ENCODE peak calls at places on chromosome 10, in ten cellular contexts. W is NCI-H748 treated with DMSO at 0.1 percent for 48 hours; M is H1; D is HuH-7; V is Calu3; S is activated gamma-delta T cell treated with Interleukin-2 at 50 U/mL for 16 hours; O is ELR; E is colonic mucosa; J is stimulated activated CD4-positive, alpha-beta T cell treated with anti-CD3 and anti-CD28 coated beads, Interleukin-4, amount 100 ng/mL, for 4 hours; Y is transverse colon. B is an unnamed sample.

GRCh38 chr10:30413996-30414576 is 19.9 kb upstream of the MAP3K8 start:
- DNase-seq in D (peak), E (peak), Y (no peak), J (no peak), O (peak), W (no peak), M (no peak), S (peak), V (peak), B (no peak)

GRCh38 chr10:122224159-122224558 is 46.9 kb upstream of the BTBD16 start:
- DNase-seq in V (no peak), M (no peak), O (no peak), D (no peak), E (no peak), Y (no peak), W (no peak), S (no peak), J (no peak), B (no peak)

GRCh38 chr10:32948451-32948850 is 9.6 kb downstream of the ITGB1 start:
- DNase-seq in E (no peak), V (no peak), S (no peak), Y (no peak), W (no peak), O (no peak), J (no peak), M (no peak), D (no peak), B (no peak)

GRCh38 chr10:124892031-124892430 is 49.9 kb upstream of the ZRANB1 start:
- DNase-seq in E (no peak), W (no peak), M (no peak), J (no peak), D (no peak), O (no peak), S (no peak), V (no peak), Y (no peak), B (no peak)

GRCh38 chr10:88113232-88113631 is 249.8 kb downstream of the PTEN start:
- DNase-seq in E (no peak), V (no peak), M (no peak), W (no peak), D (no peak), O (no peak), J (no peak), Y (no peak), S (no peak), B (no peak)

GRCh38 chr10:86262671-86263165 is 103.9 kb downstream of the GRID1 start:
- DNase-seq in W (no peak), M (no peak), V (no peak), E (no peak), J (no peak), O (no peak), S (no peak), D (no peak), Y (no peak), B (no peak)

GRCh38 chr10:82378146-82378545 is 503.2 kb downstream of the NRG3 start:
- DNase-seq in J (no peak), M (no peak), Y (no peak), V (peak), D (no peak), O (no peak), S (no peak), E (no peak), W (no peak), B (no peak)

GRCh38 chr10:1527951-1528350 is 209.4 kb downstream of the ADARB2 start:
- DNase-seq in S (no peak), E (no peak), V (no peak), M (no peak), D (no peak), W (no peak), J (no peak), Y (no peak), O (no peak), B (no peak)

GRCh38 chr10:73940634-73941221 is 29.8 kb downstream of the PLAU start:
- DNase-seq in V (peak), J (peak), O (peak), Y (peak), W (no peak), M (no peak), D (peak), E (peak), S (peak), B (peak)

GRCh38 chr10:74223755-74224530 is 72.9 kb downstream of the ADK start:
- DNase-seq in W (no peak), D (no peak), S (no peak), E (no peak), O (peak), Y (no peak), V (no peak), J (no peak), M (no peak), B (no peak)

GRCh38 chr10:119919823-119920222 is 27.3 kb downstream of the SEC23IP start:
- DNase-seq in W (no peak), S (no peak), V (no peak), E (no peak), M (no peak), D (no peak), O (no peak), J (no peak), Y (no peak), B (no peak)

GRCh38 chr10:112875474-112876267 is 74.4 kb upstream of the TCF7L2 start:
- DNase-seq in M (no peak), O (peak), Y (peak), W (no peak), J (no peak), D (no peak), E (peak), V (peak), S (no peak), B (no peak)

GRCh38 chr10:51910189-51910588 is 210.8 kb upstream of the CSTF2T start:
- DNase-seq in D (no peak), O (no peak), M (peak), V (no peak), Y (no peak), S (no peak), E (no peak), W (no peak), J (no peak), B (no peak)

GRCh38 chr10:71893920-71894319 is 42.9 kb upstream of the PSAP start:
- DNase-seq in S (no peak), E (no peak), M (no peak), Y (no peak), W (no peak), O (no peak), D (no peak), V (no peak), J (no peak), B (no peak)

GRCh38 chr10:86757110-86757790 is 831 bp downstream of the BMPR1A start:
- DNase-seq in M (no peak), D (peak), E (peak), J (no peak), S (no peak), Y (peak), V (peak), W (peak), O (peak), B (peak)

GRCh38 chr10:454860-455259 is 234.6 kb downstream of the DIP2C start:
- DNase-seq in V (peak), E (no peak), Y (no peak), W (no peak), O (peak), S (no peak), J (no peak), D (no peak), M (no peak), B (no peak)

GRCh38 chr10:109282510-109282909 is 640.8 kb downstream of the XPNPEP1 start:
- DNase-seq in S (no peak), V (no peak), D (no peak), O (peak), M (no peak), W (no peak), E (no peak), Y (no peak), J (no peak), B (no peak)

GRCh38 chr10:126126856-126127255 is 230.5 kb downstream of the FANK1 start:
- DNase-seq in W (no peak), E (peak), S (no peak), J (no peak), V (no peak), M (no peak), Y (no peak), O (no peak), D (no peak), B (no peak)

GRCh38 chr10:98303569-98303968 is 35.6 kb upstream of the LOXL4 start:
- DNase-seq in J (no peak), S (no peak), D (no peak), Y (no peak), W (no peak), O (no peak), V (no peak), M (no peak), E (no peak), B (no peak)

GRCh38 chr10:62082729-62083412 is 181.4 kb downstream of the ARID5B start:
- DNase-seq in O (peak), V (peak), J (peak), W (no peak), M (no peak), E (peak), S (peak), Y (peak), D (no peak), B (no peak)

GRCh38 chr10:74824184-74825032 is 2.0 kb upstream of the KAT6B start:
- DNase-seq in W (no peak), O (peak), V (no peak), D (no peak), E (no peak), M (no peak), S (peak), Y (peak), J (peak), B (peak)

GRCh38 chr10:110032801-110033723 is 25.3 kb downstream of the ADD3 start:
- DNase-seq in Y (no peak), S (no peak), O (no peak), D (no peak), M (no peak), E (no peak), J (no peak), V (no peak), W (no peak), B (no peak)

GRCh38 chr10:109898666-109899577 is 24.4 kb downstream of the XPNPEP1 start:
- DNase-seq in O (no peak), J (no peak), Y (no peak), E (no peak), S (no peak), D (no peak), V (no peak), M (no peak), W (no peak), B (no peak)

GRCh38 chr10:131043039-131043691 is 268.4 kb downstream of the TCERG1L start:
- DNase-seq in S (no peak), E (no peak), W (no peak), Y (no peak), O (no peak), V (no peak), J (no peak), D (no peak), M (no peak), B (no peak)

GRCh38 chr10:43299579-43299978 is 32.7 kb upstream of the RASGEF1A start:
- DNase-seq in S (peak), J (peak), D (no peak), O (no peak), E (no peak), V (no peak), W (no peak), M (no peak), Y (peak), B (no peak)

GRCh38 chr10:68628576-68629127 is 68.5 kb downstream of the TET1 start:
- DNase-seq in E (no peak), S (peak), D (no peak), Y (peak), O (no peak), W (no peak), V (peak), J (no peak), M (no peak), B (no peak)

GRCh38 chr10:116548301-116548700 is 2.6 kb downstream of the PNLIP start:
- DNase-seq in S (no peak), D (no peak), V (no peak), O (no peak), Y (no peak), E (no peak), W (no peak), M (no peak), J (no peak), B (no peak)

GRCh38 chr10:43666551-43666950 is 17.9 kb upstream of the ZNF32 start:
- DNase-seq in J (no peak), E (no peak), D (no peak), M (no peak), W (no peak), V (no peak), Y (no peak), S (no peak), O (no peak), B (no peak)

GRCh38 chr10:62618576-62619408 is 185.7 kb upstream of the ADO start:
- DNase-seq in M (no peak), O (peak), W (no peak), Y (peak), D (no peak), V (no peak), J (no peak), E (peak), S (no peak), B (no peak)

GRCh38 chr10:30348378-30348776 is 701 bp downstream of the MTPAP start:
- DNase-seq in V (no peak), M (no peak), E (no peak), O (peak), S (no peak), D (no peak), J (no peak), W (no peak), Y (no peak), B (no peak)

B was measured in glutamatergic neuron.